ENCODE peak calls at places on chromosomes 12 and 14, in four cellular contexts. Z is H9, V is IMR-90, F is H1. G is an unnamed sample.

GRCh38 chr14:30796707-30797106 is 77.7 kb upstream of the COCH start:
- DNase-seq in F (no peak), V (no peak), Z (no peak), G (no peak)

GRCh38 chr12:674272-674781 is 11.1 kb upstream of the NINJ2 start:
- DNase-seq in V (peak), F (no peak), Z (no peak), G (no peak)

GRCh38 chr12:45660330-45660729 is 69.2 kb upstream of the ARID2 start:
- DNase-seq in F (no peak), V (peak), Z (no peak), G (no peak)

GRCh38 chr14:94366146-94366887 is 22.1 kb downstream of the SERPINA1 start:
- DNase-seq in V (no peak), F (no peak), Z (no peak), G (no peak)

GRCh38 chr14:89304972-89305703 is 111.9 kb downstream of the FOXN3 start:
- DNase-seq in Z (no peak), F (no peak), V (peak), G (peak)

GRCh38 chr12:107845980-107846659 is 71.6 kb downstream of the ASCL4 start:
- DNase-seq in Z (no peak), F (no peak), V (no peak), G (no peak)

GRCh38 chr14:88166616-88167015 is 156.5 kb downstream of the KCNK10 start:
- DNase-seq in Z (no peak), F (no peak), V (peak), G (peak)

GRCh38 chr14:93619176-93619793 is 169.0 kb downstream of the PRIMA1 start:
- DNase-seq in F (no peak), V (peak), Z (no peak), G (peak)

GRCh38 chr14:26866741-26867140 is 268.9 kb upstream of the NOVA1 start:
- DNase-seq in V (no peak), F (no peak), Z (no peak), G (no peak)

GRCh38 chr12:4539167-4539870 is 629 bp downstream of the RAD51AP1 start:
- DNase-seq in Z (no peak), F (no peak), V (no peak), G (no peak)

GRCh38 chr14:67497216-67497615 is 8.7 kb upstream of the TMEM229B start:
- DNase-seq in Z (no peak), F (no peak), V (no peak), G (no peak)

DNA sequence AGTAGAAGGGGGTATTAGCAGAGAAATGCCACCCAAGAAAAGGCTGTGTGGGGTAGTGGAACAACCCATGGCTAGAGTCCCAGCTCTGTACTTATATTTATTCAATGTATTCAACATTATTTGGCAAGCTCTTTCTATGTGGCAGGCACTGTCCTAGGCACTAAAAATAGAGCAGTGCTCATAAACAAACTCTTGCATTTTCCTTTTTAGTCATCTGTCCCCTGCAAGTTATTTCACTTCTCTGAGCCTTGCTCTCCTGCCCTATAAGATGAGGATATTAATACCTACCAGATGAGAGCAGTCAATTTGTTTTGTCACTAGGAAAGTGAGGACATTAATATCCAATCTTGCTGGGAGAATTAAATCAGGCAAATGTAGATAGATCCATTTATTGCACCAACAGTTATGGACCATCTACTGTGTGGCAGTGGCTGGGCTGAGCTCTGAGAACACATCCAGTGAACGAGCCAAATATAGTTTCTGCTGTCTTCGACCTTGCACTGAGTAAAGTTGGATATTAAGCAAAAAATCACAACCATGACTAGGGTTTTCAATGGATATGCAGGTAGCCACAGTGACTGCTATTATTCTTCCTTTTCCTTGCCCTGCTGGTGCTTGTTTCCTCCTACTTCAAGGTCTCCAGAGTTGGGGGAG is 314.3 kb upstream of the TBX3 start:
- DNase-seq in V (no peak), Z (no peak), F (no peak), G (no peak)
- H4K5ac ChIP-seq in V (no peak), Z (no peak), F (no peak), G (no peak)

GRCh38 chr12:85626031-85626781 is 210.0 kb downstream of the RASSF9 start:
- DNase-seq in Z (no peak), F (no peak), V (peak), G (no peak)
- H4K5ac ChIP-seq in Z (no peak), F (no peak), V (peak), G (no peak)

DNA sequence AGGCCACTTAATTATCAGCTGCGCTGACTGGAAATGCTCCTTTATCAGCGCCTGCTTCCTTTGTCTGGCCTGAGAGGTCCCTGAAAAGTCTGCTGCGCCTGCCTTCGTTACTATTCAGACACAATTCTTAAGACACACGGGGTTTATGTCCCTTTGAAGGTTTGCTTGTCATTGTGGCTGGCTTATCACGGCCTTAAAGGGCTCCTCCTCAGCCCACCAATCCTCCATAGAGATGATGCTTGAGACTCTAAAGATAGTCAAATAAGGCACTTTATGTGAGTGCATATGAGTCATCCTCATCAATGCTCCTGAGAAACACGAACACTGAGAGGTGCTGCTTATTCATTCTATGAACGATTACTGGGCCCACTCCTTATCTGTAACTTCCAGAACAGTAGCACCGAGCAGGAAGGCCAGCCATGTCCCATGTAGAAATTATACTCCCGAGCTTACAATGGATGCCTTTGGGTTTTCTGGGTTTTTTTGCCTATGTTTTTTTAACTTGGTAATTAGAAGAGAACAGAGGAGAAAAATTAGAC is 1268.2 kb upstream of the TMEM132C start:
- DNase-seq in V (no peak), F (no peak), Z (no peak), G (peak)
- H4K5ac ChIP-seq in V (no peak), F (no peak), Z (no peak), G (no peak)

GRCh38 chr12:130504110-130504835 is 166.6 kb downstream of the PIWIL1 start:
- DNase-seq in F (no peak), Z (peak), V (no peak), G (peak)

GRCh38 chr12:130506844-130507243 is 169.2 kb downstream of the PIWIL1 start:
- DNase-seq in V (no peak), Z (no peak), F (no peak), G (peak)

GRCh38 chr12:130501821-130502220 is 164.1 kb downstream of the PIWIL1 start:
- DNase-seq in V (no peak), Z (no peak), F (no peak), G (no peak)

GRCh38 chr12:130508318-130508717 is 170.6 kb downstream of the PIWIL1 start:
- DNase-seq in F (no peak), Z (no peak), V (no peak), G (no peak)

DNA sequence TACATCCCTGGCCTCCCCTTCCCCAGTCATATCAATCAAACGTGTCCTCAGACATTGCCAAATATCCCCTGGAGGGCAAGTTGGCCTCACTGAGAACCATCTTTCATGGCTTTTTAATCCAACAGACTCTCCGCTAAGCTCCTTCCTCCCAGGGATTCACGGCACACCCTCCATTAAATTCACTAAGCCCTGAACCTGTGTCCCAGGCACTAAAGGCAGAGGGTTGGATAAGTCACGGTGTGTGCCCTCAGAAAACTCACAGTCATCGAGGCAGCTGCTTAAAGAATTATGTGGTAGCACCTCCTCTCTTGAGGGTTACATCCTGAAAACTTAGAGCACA is 167.1 kb downstream of the PIWIL1 start:
- DNase-seq in Z (no peak), F (no peak), V (no peak), G (no peak)
- H4K5ac ChIP-seq in Z (no peak), F (no peak), V (no peak), G (no peak)

DNA sequence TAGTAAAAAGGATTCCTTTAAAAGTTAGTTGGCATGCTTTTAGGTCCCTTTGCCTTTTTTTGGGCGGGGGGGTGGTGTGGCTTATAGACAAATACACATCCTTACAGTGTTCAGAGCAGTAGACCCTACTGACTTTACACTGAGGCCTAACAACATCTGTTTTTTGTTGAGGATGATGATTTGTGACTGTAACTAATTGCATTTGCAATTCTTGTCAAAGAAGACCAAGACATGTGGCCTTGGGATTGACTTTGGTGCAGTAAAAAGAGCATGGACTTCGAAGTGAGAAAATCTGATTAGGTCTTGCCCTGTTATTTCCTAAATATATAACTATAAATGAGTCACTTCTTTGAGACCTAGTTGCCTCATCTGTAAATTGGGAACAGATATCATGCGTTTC is 77.3 kb downstream of the TRHDE start:
- DNase-seq in F (no peak), V (no peak), Z (no peak), G (no peak)
- H4K5ac ChIP-seq in F (no peak), V (no peak), Z (no peak), G (no peak)

G was measured in mesendoderm.